ENCODE peak calls at places on chromosomes 5 and 9, in ten cellular contexts. V is GM10248; N is CD8-positive, alpha-beta T cell; W is neural crest cell; Q is A549; X is upper lobe of right lung; P is CD4-positive, alpha-beta T cell; E is fibroblast of mammary gland; A is epithelial cell of esophagus; T is GM06990. B is an unnamed sample.

GRCh38 chr5:139648205-139649081 is at the start of gene CXXC5:
- DNase-seq in V (peak; percentile 85), N (peak; percentile 62), W (peak; percentile 73), Q (peak; percentile 71), X (peak; percentile 93), P (peak; percentile 30), E (peak; percentile 79), A (peak; percentile 82), T (peak; percentile 95), B (peak; percentile 78)

GRCh38 chr5:137221914-137222313 is 277.2 kb downstream of the SPOCK1 start:
- DNase-seq in V (no peak), N (no peak), W (no peak), Q (no peak), X (no peak), P (no peak), E (no peak), A (no peak), T (no peak), B (no peak)

GRCh38 chr5:52727568-52727967 is 60.1 kb upstream of the ITGA1 start:
- DNase-seq in V (no peak), N (no peak), W (no peak), Q (no peak), X (no peak), P (no peak), E (peak; percentile 82), A (peak; percentile 93), T (no peak), B (no peak)

GRCh38 chr5:2257326-2258244 is 374.9 kb upstream of the IRX4 start:
- DNase-seq in V (no peak), N (no peak), W (no peak), Q (no peak), X (peak; percentile 45), P (no peak), E (no peak), A (no peak), T (no peak), B (no peak)

GRCh38 chr5:17222679-17223078 is 5.2 kb downstream of the BASP1 start:
- DNase-seq in V (no peak), N (no peak), W (no peak), Q (no peak), X (no peak), P (no peak), E (peak; percentile 37), A (no peak), T (no peak), B (no peak)

GRCh38 chr5:81786509-81786908 is 35.6 kb upstream of the SSBP2 start:
- DNase-seq in V (no peak), N (no peak), W (no peak), Q (no peak), X (no peak), P (no peak), E (no peak), A (peak; percentile 96), T (no peak), B (no peak)

GRCh38 chr9:21965401-21965951 is 28.7 kb downstream of the CDKN2A start:
- DNase-seq in V (peak; percentile 77), N (peak; percentile 29), W (peak; percentile 51), Q (no peak), X (peak; percentile 78), P (peak; percentile 17), E (peak; percentile 77), A (peak; percentile 74), T (peak; percentile 64), B (peak; percentile 41)

GRCh38 chr9:130313103-130313858 is 47.7 kb downstream of the HMCN2 start:
- DNase-seq in V (no peak), N (no peak), W (no peak), Q (no peak), X (no peak), P (no peak), E (no peak), A (no peak), T (no peak), B (no peak)

GRCh38 chr9:26551451-26551850 is 341.2 kb downstream of the CAAP1 start:
- DNase-seq in V (no peak), N (no peak), W (no peak), Q (no peak), X (no peak), P (no peak), E (no peak), A (no peak), T (no peak), B (no peak)

GRCh38 chr9:19154135-19154612 is 26.9 kb upstream of the PLIN2 start:
- DNase-seq in V (no peak), N (no peak), W (no peak), Q (no peak), X (no peak), P (no peak), E (peak; percentile 94), A (peak; percentile 27), T (no peak), B (no peak)

GRCh38 chr9:99823392-99824377 is 2.0 kb downstream of the NR4A3 start:
- DNase-seq in V (peak; percentile 65), N (peak; percentile 60), W (peak; percentile 43), Q (peak; percentile 57), X (peak; percentile 78), P (peak; percentile 21), E (peak; percentile 47), A (peak; percentile 27), T (peak; percentile 62), B (peak; percentile 65)

GRCh38 chr5:45508155-45508554 is 188.0 kb downstream of the HCN1 start:
- DNase-seq in V (no peak), N (no peak), W (no peak), Q (no peak), X (no peak), P (no peak), E (no peak), A (no peak), T (no peak), B (no peak)

GRCh38 chr5:159135896-159136531 is 36.3 kb upstream of the EBF1 start:
- DNase-seq in V (no peak), N (no peak), W (no peak), Q (peak; percentile 18), X (no peak), P (no peak), E (peak; percentile 83), A (peak; percentile 44), T (no peak), B (no peak)

GRCh38 chr5:81068635-81069034 is 108.5 kb downstream of the RASGRF2 start:
- DNase-seq in V (no peak), N (no peak), W (no peak), Q (no peak), X (no peak), P (no peak), E (no peak), A (no peak), T (no peak), B (no peak)

GRCh38 chr5:40165789-40166728 is 513.7 kb upstream of the PTGER4 start:
- DNase-seq in V (no peak), N (no peak), W (no peak), Q (no peak), X (no peak), P (no peak), E (peak; percentile 38), A (peak; percentile 36), T (no peak), B (no peak)

GRCh38 chr5:473344-474192 is 30.6 kb downstream of the EXOC3 start:
- DNase-seq in V (no peak), N (peak; percentile 31), W (no peak), Q (peak; percentile 35), X (no peak), P (no peak), E (peak; percentile 17), A (peak; percentile 69), T (peak; percentile 63), B (peak; percentile 54)

DNA sequence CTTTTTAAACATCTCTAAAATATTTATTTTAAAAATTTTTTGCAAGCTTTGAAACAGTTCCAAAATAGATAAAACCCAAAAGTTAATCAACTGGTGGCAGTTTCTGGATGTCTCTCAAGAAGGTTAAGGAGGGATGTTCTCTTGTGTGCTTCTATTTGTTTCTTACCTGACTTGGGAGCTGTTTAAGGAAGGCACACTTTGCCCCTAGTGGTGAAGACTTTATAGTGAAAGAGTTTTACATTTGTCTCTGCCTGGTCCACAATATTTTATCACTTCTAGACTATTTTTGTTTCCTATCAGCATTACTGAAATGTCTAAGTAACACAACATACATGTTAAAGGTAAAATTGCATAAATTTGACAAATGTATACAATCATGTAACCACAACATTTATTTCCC is 552.8 kb downstream of the SEMA5A start:
- DNase-seq in V (no peak), N (no peak), W (no peak), Q (no peak), X (no peak), P (no peak), E (peak; percentile 34), A (peak; percentile 47), T (no peak), B (no peak)
- TF ChIP-seq CTCF in V (peak; percentile 14), N (no peak), W (peak; percentile 67), Q (no peak), X (peak; percentile 26), P (no peak), E (peak; percentile 51), A (peak; percentile 65), T (peak; percentile 62), B (no peak)

GRCh38 chr5:133366438-133366837 is 245.9 kb downstream of the FSTL4 start:
- DNase-seq in V (no peak), N (no peak), W (no peak), Q (no peak), X (no peak), P (no peak), E (peak; percentile 11), A (peak; percentile 57), T (no peak), B (no peak)
- TF ChIP-seq CTCF in V (no peak), N (no peak), W (no peak), Q (no peak), X (no peak), P (no peak), E (no peak), A (peak; percentile 26), T (no peak), B (no peak)

DNA sequence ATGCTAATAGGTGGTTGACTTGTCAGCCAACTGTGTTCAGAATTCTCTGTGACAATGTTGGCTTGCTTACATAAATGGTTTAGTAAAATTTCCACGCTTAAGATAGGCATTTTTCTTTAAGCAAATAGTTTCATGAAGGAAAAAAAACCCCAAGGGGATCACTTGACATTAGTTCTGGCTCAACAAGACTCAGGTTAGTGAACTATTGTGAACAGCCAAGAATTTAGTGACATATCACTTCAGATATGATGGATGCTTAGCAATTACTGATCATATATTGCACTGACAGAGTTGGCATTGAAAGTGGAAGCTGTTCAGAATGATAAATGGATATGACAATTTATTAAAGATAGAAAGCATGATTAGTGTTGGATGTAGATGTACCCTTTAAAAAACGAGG is 218.5 kb downstream of the TMEM232 start:
- DNase-seq in V (no peak), N (no peak), W (no peak), Q (no peak), X (no peak), P (no peak), E (no peak), A (no peak), T (no peak), B (no peak)
- TF ChIP-seq CTCF in V (no peak), N (no peak), W (no peak), Q (no peak), X (no peak), P (no peak), E (no peak), A (no peak), T (no peak), B (no peak)

GRCh38 chr5:31833005-31833404 is 194.1 kb downstream of the PDZD2 start:
- DNase-seq in V (no peak), N (no peak), W (no peak), Q (no peak), X (no peak), P (no peak), E (no peak), A (peak; percentile 63), T (no peak), B (no peak)

GRCh38 chr5:31827862-31828261 is 188.9 kb downstream of the PDZD2 start:
- DNase-seq in V (no peak), N (no peak), W (no peak), Q (no peak), X (no peak), P (no peak), E (peak; percentile 76), A (peak; percentile 79), T (no peak), B (no peak)

GRCh38 chr5:31833710-31834109 is 194.8 kb downstream of the PDZD2 start:
- DNase-seq in V (no peak), N (no peak), W (no peak), Q (no peak), X (no peak), P (no peak), E (no peak), A (no peak), T (no peak), B (no peak)
- TF ChIP-seq CTCF in V (no peak), N (no peak), W (no peak), Q (no peak), X (no peak), P (no peak), E (no peak), A (no peak), T (no peak), B (no peak)